ENCODE peak calls at places on chromosome 12, in four cellular contexts. One of them, this sample, is unnamed.

GRCh38 chr12:68631177-68631576 is 20.5 kb downstream of the RAP1B start:
- DNase-seq in GM12878: no peak
- DNase-seq in HL-60: no peak
- DNase-seq in K562: no peak
- DNase-seq in this sample: no peak

GRCh38 chr12:84643993-84644392 is 268.6 kb downstream of the SLC6A15 start:
- DNase-seq in GM12878: no peak
- DNase-seq in K562: no peak
- DNase-seq in HL-60: no peak
- DNase-seq in this sample: no peak

GRCh38 chr12:76020281-76020680 is 11.3 kb downstream of the PHLDA1 start:
- DNase-seq in K562: no peak
- DNase-seq in GM12878: peak
- DNase-seq in HL-60: peak
- DNase-seq in this sample: no peak

GRCh38 chr12:74817499-74817898 is 279.9 kb downstream of the ATXN7L3B start:
- DNase-seq in K562: no peak
- DNase-seq in HL-60: no peak
- DNase-seq in GM12878: no peak
- DNase-seq in this sample: no peak

GRCh38 chr12:76055393-76055792 is 23.8 kb upstream of the PHLDA1 start:
- DNase-seq in GM12878: no peak
- DNase-seq in HL-60: no peak
- DNase-seq in K562: no peak
- DNase-seq in this sample: no peak

GRCh38 chr12:31482816-31483215 is 108.1 kb downstream of the DENND5B start:
- DNase-seq in HL-60: no peak
- DNase-seq in K562: no peak
- DNase-seq in GM12878: no peak
- DNase-seq in this sample: no peak

GRCh38 chr12:83664650-83665049 is 977.9 kb downstream of the TMTC2 start:
- DNase-seq in K562: no peak
- DNase-seq in HL-60: no peak
- DNase-seq in GM12878: no peak
- DNase-seq in this sample: no peak

GRCh38 chr12:70759161-70759918 is 122.1 kb upstream of the PTPRB start:
- DNase-seq in HL-60: no peak
- DNase-seq in GM12878: no peak
- DNase-seq in K562: no peak
- DNase-seq in this sample: no peak

GRCh38 chr12:19248929-19249602 is 119.5 kb downstream of the PLEKHA5 start:
- DNase-seq in K562: no peak
- DNase-seq in HL-60: no peak
- DNase-seq in GM12878: no peak
- DNase-seq in this sample: no peak

GRCh38 chr12:89236748-89237428 is 115.4 kb downstream of the DUSP6 start:
- DNase-seq in GM12878: no peak
- DNase-seq in HL-60: no peak
- DNase-seq in K562: no peak
- DNase-seq in this sample: no peak

GRCh38 chr12:107443320-107444090 is 242.1 kb upstream of the PWP1 start:
- DNase-seq in HL-60: no peak
- DNase-seq in K562: no peak
- DNase-seq in GM12878: no peak
- DNase-seq in this sample: no peak

GRCh38 chr12:115998789-115999478 is 278.6 kb downstream of the MED13L start:
- DNase-seq in K562: no peak
- DNase-seq in HL-60: no peak
- DNase-seq in GM12878: no peak
- DNase-seq in this sample: no peak

GRCh38 chr12:131605304-131605829 is 105.5 kb upstream of the SFSWAP start:
- DNase-seq in GM12878: no peak
- DNase-seq in HL-60: no peak
- DNase-seq in K562: no peak
- DNase-seq in this sample: no peak

GRCh38 chr12:120287491-120287890 is 4.2 kb downstream of the RNU4-2 start:
- DNase-seq in HL-60: no peak
- DNase-seq in GM12878: no peak
- DNase-seq in K562: no peak
- DNase-seq in this sample: no peak
- TF ChIP-seq SPI1 in HL-60: no peak
- TF ChIP-seq SPI1 in GM12878: no peak
- TF ChIP-seq SPI1 in K562: no peak
- TF ChIP-seq SPI1 in this sample: no peak

DNA sequence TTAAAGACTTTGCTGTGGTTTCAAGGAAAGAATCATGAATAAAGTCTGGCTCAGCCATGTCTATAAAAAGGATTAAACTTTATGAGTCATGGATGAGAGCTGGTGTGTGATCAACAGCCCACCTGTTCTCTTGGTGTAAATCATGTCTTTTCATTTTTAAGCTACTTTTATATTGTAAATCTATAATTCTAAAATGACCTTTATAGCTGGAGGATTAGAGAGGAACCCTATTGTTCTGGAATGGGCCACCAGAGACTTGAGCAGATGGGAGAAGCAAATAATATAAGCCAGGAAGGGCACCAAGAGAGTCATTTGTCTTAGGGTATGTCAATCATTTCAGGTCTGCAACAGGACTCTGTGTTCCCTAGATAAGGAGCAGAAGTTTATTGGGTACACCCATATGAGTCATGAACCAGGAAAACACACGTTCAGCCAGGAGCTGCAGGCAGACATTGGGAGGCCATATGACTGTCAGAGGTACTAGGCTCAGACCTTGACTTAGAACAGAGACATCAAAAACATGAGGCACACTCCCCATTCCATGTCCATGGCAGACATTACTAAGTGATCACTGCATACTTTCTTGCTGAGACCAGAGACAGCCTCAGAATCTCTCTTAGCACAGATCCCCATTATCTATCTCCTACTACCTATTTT is 49.3 kb downstream of the NDUFA12 start:
- DNase-seq in HL-60: no peak
- DNase-seq in GM12878: no peak
- DNase-seq in K562: peak
- DNase-seq in this sample: no peak
- TF ChIP-seq POLR2AphosphoS5 in HL-60: no peak
- TF ChIP-seq POLR2AphosphoS5 in GM12878: no peak
- TF ChIP-seq POLR2AphosphoS5 in K562: peak
- TF ChIP-seq POLR2AphosphoS5 in this sample: no peak

GRCh38 chr12:6076340-6076739 is 48.1 kb downstream of the VWF start:
- DNase-seq in HL-60: no peak
- DNase-seq in K562: no peak
- DNase-seq in GM12878: no peak
- DNase-seq in this sample: no peak

GRCh38 chr12:6080149-6081045 is 44.1 kb downstream of the VWF start:
- DNase-seq in K562: no peak
- DNase-seq in GM12878: no peak
- DNase-seq in HL-60: no peak
- DNase-seq in this sample: no peak

GRCh38 chr12:6074979-6075585 is 49.4 kb downstream of the VWF start:
- DNase-seq in K562: no peak
- DNase-seq in GM12878: no peak
- DNase-seq in HL-60: no peak
- DNase-seq in this sample: peak

GRCh38 chr12:6076776-6077700 is 47.4 kb downstream of the VWF start:
- DNase-seq in GM12878: no peak
- DNase-seq in HL-60: no peak
- DNase-seq in K562: no peak
- DNase-seq in this sample: no peak

GRCh38 chr12:6078378-6079083 is 45.9 kb downstream of the VWF start:
- DNase-seq in K562: no peak
- DNase-seq in GM12878: no peak
- DNase-seq in HL-60: no peak
- DNase-seq in this sample: no peak
- TF ChIP-seq SPI1 in K562: no peak
- TF ChIP-seq SPI1 in GM12878: no peak
- TF ChIP-seq SPI1 in HL-60: no peak
- TF ChIP-seq SPI1 in this sample: no peak

GRCh38 chr12:47889040-47889439 is 15.8 kb downstream of the VDR start:
- DNase-seq in K562: no peak
- DNase-seq in HL-60: peak
- DNase-seq in GM12878: no peak
- DNase-seq in this sample: no peak
- TF ChIP-seq POLR2AphosphoS5 in K562: no peak
- TF ChIP-seq POLR2AphosphoS5 in HL-60: peak
- TF ChIP-seq POLR2AphosphoS5 in GM12878: no peak
- TF ChIP-seq POLR2AphosphoS5 in this sample: no peak

GRCh38 chr12:6538420-6539275 is 4.3 kb downstream of the GAPDH start:
- DNase-seq in HL-60: peak
- DNase-seq in GM12878: no peak
- DNase-seq in K562: no peak
- DNase-seq in this sample: no peak
- TF ChIP-seq SPI1 in HL-60: peak
- TF ChIP-seq SPI1 in GM12878: no peak
- TF ChIP-seq SPI1 in K562: no peak
- TF ChIP-seq SPI1 in this sample: no peak

GRCh38 chr12:6335451-6336078 is 6.3 kb downstream of the TNFRSF1A start:
- DNase-seq in K562: peak
- DNase-seq in GM12878: peak
- DNase-seq in HL-60: peak
- DNase-seq in this sample: peak
- TF ChIP-seq POLR2AphosphoS5 in K562: no peak
- TF ChIP-seq POLR2AphosphoS5 in GM12878: peak
- TF ChIP-seq POLR2AphosphoS5 in HL-60: peak
- TF ChIP-seq POLR2AphosphoS5 in this sample: no peak

DNA sequence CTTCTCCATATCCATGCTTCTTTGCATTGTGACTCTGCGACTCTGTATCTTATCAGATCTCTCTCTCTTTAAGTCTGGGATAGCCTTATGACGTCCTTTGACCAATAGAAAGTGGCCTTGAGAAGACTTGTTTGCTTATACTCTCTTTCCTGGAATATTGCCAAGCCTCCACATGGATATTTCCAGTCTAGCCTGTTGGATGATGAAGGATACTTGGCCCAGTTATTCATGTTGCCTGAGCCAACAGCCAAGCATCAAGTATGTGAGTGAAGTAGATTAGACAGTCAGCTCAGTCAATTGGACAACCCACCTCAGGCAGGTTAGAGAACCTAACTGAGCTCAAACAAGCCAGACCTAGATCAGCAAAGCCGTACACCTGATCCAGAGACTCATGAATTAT is 864.2 kb upstream of the MGAT4C start:
- DNase-seq in GM12878: no peak
- DNase-seq in HL-60: no peak
- DNase-seq in K562: no peak
- DNase-seq in this sample: no peak
- TF ChIP-seq SPI1 in GM12878: no peak
- TF ChIP-seq SPI1 in HL-60: no peak
- TF ChIP-seq SPI1 in K562: no peak
- TF ChIP-seq SPI1 in this sample: no peak

This sample was measured in GM12891.